ENCODE peak calls at places on chromosome 14, in four cellular contexts. One of them, this sample, is unnamed.

GRCh38 chr14:71803539-71804260 is 128.5 kb upstream of the RGS6 start:
- DNase-seq in B cell: no peak
- DNase-seq in hepatocyte: no peak
- DNase-seq in fibroblast of the aortic adventitia: peak; percentile 39
- DNase-seq in this sample: peak; percentile 2

GRCh38 chr14:101357559-101358319 is 203.6 kb upstream of the DIO3 start:
- DNase-seq in B cell: no peak
- DNase-seq in fibroblast of the aortic adventitia: no peak
- DNase-seq in hepatocyte: no peak
- DNase-seq in this sample: no peak

GRCh38 chr14:99726538-99727095 is 42.5 kb downstream of the CYP46A1 start:
- DNase-seq in fibroblast of the aortic adventitia: no peak
- DNase-seq in B cell: no peak
- DNase-seq in hepatocyte: no peak
- DNase-seq in this sample: no peak

GRCh38 chr14:21940887-21941855 is 267.6 kb upstream of the OR4E1 start:
- DNase-seq in fibroblast of the aortic adventitia: no peak
- DNase-seq in B cell: no peak
- DNase-seq in hepatocyte: peak; percentile 44
- DNase-seq in this sample: peak; percentile 43

GRCh38 chr14:31270196-31270772 is 62.7 kb upstream of the HECTD1 start:
- DNase-seq in B cell: no peak
- DNase-seq in hepatocyte: peak; percentile 33
- DNase-seq in fibroblast of the aortic adventitia: peak; percentile 17
- DNase-seq in this sample: peak; percentile 13

GRCh38 chr14:77044776-77045569 is 16.5 kb upstream of the IRF2BPL start:
- DNase-seq in B cell: no peak
- DNase-seq in fibroblast of the aortic adventitia: peak; percentile 96
- DNase-seq in hepatocyte: peak; percentile 48
- DNase-seq in this sample: no peak

GRCh38 chr14:75437201-75438143 is 9.7 kb downstream of the JDP2 start:
- DNase-seq in B cell: no peak
- DNase-seq in hepatocyte: no peak
- DNase-seq in fibroblast of the aortic adventitia: no peak
- DNase-seq in this sample: no peak

GRCh38 chr14:58813745-58814144 is 176.0 kb downstream of the DACT1 start:
- DNase-seq in fibroblast of the aortic adventitia: no peak
- DNase-seq in B cell: no peak
- DNase-seq in hepatocyte: no peak
- DNase-seq in this sample: no peak

GRCh38 chr14:76117789-76118188 is 33.9 kb upstream of the GPATCH2L start:
- DNase-seq in B cell: no peak
- DNase-seq in fibroblast of the aortic adventitia: no peak
- DNase-seq in hepatocyte: no peak
- DNase-seq in this sample: no peak

GRCh38 chr14:102057480-102058114 is 29.2 kb downstream of the HSP90AA1 start:
- DNase-seq in hepatocyte: no peak
- DNase-seq in B cell: no peak
- DNase-seq in fibroblast of the aortic adventitia: no peak
- DNase-seq in this sample: no peak

GRCh38 chr14:101960225-101960624 is 4.1 kb upstream of the DYNC1H1 start:
- DNase-seq in hepatocyte: no peak
- DNase-seq in B cell: peak; percentile 43
- DNase-seq in fibroblast of the aortic adventitia: peak; percentile 32
- DNase-seq in this sample: no peak

GRCh38 chr14:105472496-105472991 is 2.1 kb upstream of the CRIP2 start:
- DNase-seq in B cell: no peak
- DNase-seq in hepatocyte: no peak
- DNase-seq in fibroblast of the aortic adventitia: no peak
- DNase-seq in this sample: peak; percentile 49
- TF ChIP-seq CTCF in B cell: no peak
- TF ChIP-seq CTCF in hepatocyte: no peak
- TF ChIP-seq CTCF in fibroblast of the aortic adventitia: no peak
- TF ChIP-seq CTCF in this sample: no peak

GRCh38 chr14:67556671-67557070 is 23.6 kb downstream of the PLEKHH1 start:
- DNase-seq in B cell: no peak
- DNase-seq in hepatocyte: no peak
- DNase-seq in fibroblast of the aortic adventitia: no peak
- DNase-seq in this sample: no peak
- TF ChIP-seq CTCF in B cell: no peak
- TF ChIP-seq CTCF in hepatocyte: no peak
- TF ChIP-seq CTCF in fibroblast of the aortic adventitia: no peak
- TF ChIP-seq CTCF in this sample: no peak

DNA sequence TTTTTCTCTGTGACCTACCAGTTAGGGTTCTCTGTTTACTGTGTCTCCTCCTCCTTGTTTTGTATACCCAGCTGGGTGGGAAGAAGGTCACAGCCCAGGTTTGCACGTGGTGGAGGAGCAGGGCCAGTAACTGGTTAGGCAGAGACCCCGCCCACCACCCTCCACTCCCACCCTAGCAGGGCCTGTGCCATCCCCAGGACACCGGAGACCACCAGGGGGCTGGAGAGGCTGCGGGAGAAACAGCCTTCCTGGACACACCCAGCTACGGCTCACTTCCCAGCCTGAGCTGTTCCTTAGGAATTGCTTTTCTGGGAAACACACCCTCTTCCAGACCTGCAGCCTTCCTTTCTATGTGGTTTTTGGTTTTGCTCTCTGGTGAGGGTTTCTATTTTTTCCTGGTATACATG is 21.1 kb downstream of the BDKRB2 start:
- DNase-seq in B cell: no peak
- DNase-seq in hepatocyte: peak; percentile 61
- DNase-seq in fibroblast of the aortic adventitia: peak; percentile 79
- DNase-seq in this sample: no peak
- TF ChIP-seq CTCF in B cell: no peak
- TF ChIP-seq CTCF in hepatocyte: peak; percentile 32
- TF ChIP-seq CTCF in fibroblast of the aortic adventitia: peak; percentile 70
- TF ChIP-seq CTCF in this sample: no peak

DNA sequence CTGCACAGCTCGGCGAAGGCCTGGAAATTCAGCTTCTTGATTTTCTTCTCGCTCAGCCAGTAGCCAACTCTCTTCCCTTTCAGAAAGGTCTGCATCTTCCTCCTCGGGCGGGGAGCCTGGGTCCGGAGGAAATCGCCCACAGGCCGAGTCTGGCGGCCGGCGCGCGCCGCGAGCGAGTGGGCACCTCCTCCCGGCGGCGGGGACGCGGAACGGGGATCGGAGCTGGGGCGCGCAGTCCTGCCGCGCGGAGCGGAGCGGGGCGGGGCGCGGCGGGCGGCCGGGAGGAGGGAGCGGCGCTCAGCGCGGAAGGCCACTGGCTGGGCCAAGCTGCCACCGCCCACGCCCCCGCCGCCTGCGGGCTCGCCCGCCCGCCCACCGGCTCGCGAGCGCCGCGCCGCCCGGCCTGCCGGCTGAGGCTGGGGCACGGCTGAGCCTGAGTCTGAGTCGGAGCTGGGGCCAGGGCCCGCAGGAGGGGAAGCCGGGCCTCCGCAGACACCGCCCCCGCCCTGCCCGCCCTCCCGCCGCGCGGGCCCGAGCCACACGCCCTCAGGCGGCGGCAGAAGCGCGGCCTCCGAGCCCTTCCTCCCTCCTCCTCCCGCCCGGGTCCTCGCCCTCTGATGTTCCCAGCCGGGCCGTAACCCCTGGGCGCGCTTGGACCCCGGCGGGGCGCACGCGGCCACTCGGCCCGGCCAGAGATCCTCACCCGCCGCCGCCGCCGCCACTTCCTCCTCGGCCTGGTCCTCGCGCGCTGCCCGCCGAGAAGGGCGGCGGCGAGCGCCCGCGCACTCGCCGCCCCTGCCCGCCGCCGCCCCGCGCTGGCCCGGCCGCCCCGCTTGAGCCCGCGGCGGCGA is 431 bp downstream of the ITPK1 start:
- DNase-seq in hepatocyte: peak; percentile 97
- DNase-seq in fibroblast of the aortic adventitia: peak; percentile 76
- DNase-seq in B cell: peak; percentile 93
- DNase-seq in this sample: peak; percentile 92
- TF ChIP-seq CTCF in hepatocyte: no peak
- TF ChIP-seq CTCF in fibroblast of the aortic adventitia: peak; percentile 3
- TF ChIP-seq CTCF in B cell: peak; percentile 12
- TF ChIP-seq CTCF in this sample: no peak

GRCh38 chr14:50007123-50007903 is 109.1 kb downstream of the VCPKMT start:
- DNase-seq in fibroblast of the aortic adventitia: no peak
- DNase-seq in B cell: no peak
- DNase-seq in hepatocyte: peak; percentile 37
- DNase-seq in this sample: peak; percentile 49
- TF ChIP-seq CTCF in fibroblast of the aortic adventitia: no peak
- TF ChIP-seq CTCF in B cell: no peak
- TF ChIP-seq CTCF in hepatocyte: no peak
- TF ChIP-seq CTCF in this sample: peak; percentile 13

DNA sequence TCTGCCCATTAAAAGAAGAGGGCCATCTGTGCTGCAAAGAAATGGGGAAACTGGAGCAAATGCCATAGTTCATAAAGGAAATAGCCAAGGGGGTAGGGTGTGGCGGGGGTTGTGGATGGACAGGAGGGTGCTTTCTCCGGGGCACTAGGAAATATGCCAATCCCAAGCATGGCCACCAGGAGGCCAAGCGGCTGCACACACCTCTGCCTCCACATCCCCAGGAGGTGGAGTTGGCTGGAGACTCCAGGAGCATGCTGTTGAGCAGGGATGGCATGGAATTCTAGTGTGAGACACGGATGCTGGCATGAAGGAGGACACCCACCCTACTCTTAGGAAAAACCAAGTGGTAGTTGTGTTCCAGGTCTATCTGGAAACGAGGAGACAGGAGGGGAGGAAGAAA is 25.2 kb downstream of the NID2 start:
- DNase-seq in fibroblast of the aortic adventitia: no peak
- DNase-seq in hepatocyte: peak; percentile 52
- DNase-seq in B cell: peak; percentile 30
- DNase-seq in this sample: peak; percentile 71
- TF ChIP-seq CTCF in fibroblast of the aortic adventitia: peak; percentile 48
- TF ChIP-seq CTCF in hepatocyte: peak; percentile 43
- TF ChIP-seq CTCF in B cell: peak; percentile 50
- TF ChIP-seq CTCF in this sample: peak; percentile 72

GRCh38 chr14:65444230-65444629 is 31.7 kb downstream of the FUT8 start:
- DNase-seq in hepatocyte: no peak
- DNase-seq in B cell: no peak
- DNase-seq in fibroblast of the aortic adventitia: no peak
- DNase-seq in this sample: no peak

GRCh38 chr14:65449647-65450046 is 37.1 kb downstream of the FUT8 start:
- DNase-seq in B cell: no peak
- DNase-seq in hepatocyte: no peak
- DNase-seq in fibroblast of the aortic adventitia: no peak
- DNase-seq in this sample: no peak

GRCh38 chr14:65440230-65440629 is 27.7 kb downstream of the FUT8 start:
- DNase-seq in B cell: no peak
- DNase-seq in fibroblast of the aortic adventitia: no peak
- DNase-seq in hepatocyte: no peak
- DNase-seq in this sample: no peak

DNA sequence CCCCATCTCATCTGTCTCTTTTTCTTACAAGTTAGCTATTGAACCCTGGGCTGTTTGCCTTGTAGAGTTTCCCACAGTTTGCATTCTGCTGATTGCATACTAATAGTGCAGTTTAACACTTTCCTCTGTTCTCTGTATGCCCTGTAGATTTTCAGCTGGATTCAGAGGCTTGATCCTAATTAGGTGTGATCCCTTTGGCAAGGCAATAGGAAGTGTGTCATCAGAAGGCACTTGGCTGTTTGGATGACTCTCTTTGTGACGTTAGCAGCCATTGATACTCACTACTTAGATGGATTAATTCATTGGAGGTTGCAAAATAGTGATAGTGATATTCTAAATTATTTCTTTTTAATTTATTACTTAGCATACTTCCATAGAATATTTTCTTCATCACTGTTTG is 33.6 kb downstream of the FUT8 start:
- DNase-seq in fibroblast of the aortic adventitia: peak; percentile 73
- DNase-seq in B cell: no peak
- DNase-seq in hepatocyte: no peak
- DNase-seq in this sample: no peak
- TF ChIP-seq CTCF in fibroblast of the aortic adventitia: no peak
- TF ChIP-seq CTCF in B cell: no peak
- TF ChIP-seq CTCF in hepatocyte: no peak
- TF ChIP-seq CTCF in this sample: no peak

GRCh38 chr14:92121207-92121669 is 268 bp downstream of the NDUFB1 start:
- DNase-seq in B cell: no peak
- DNase-seq in hepatocyte: peak; percentile 45
- DNase-seq in fibroblast of the aortic adventitia: peak; percentile 51
- DNase-seq in this sample: no peak
- TF ChIP-seq CTCF in B cell: no peak
- TF ChIP-seq CTCF in hepatocyte: no peak
- TF ChIP-seq CTCF in fibroblast of the aortic adventitia: no peak
- TF ChIP-seq CTCF in this sample: no peak

GRCh38 chr14:66662374-66662773 is 154.4 kb downstream of the GPHN start:
- DNase-seq in hepatocyte: no peak
- DNase-seq in B cell: no peak
- DNase-seq in fibroblast of the aortic adventitia: peak; percentile 33
- DNase-seq in this sample: peak; percentile 39
- TF ChIP-seq CTCF in hepatocyte: peak; percentile 28
- TF ChIP-seq CTCF in B cell: no peak
- TF ChIP-seq CTCF in fibroblast of the aortic adventitia: peak; percentile 52
- TF ChIP-seq CTCF in this sample: peak; percentile 45

This sample was measured in Calu3.